ENCODE peak calls at places on chromosomes 1 and 21, in eight cellular contexts. Q, I, F, Y, H, B, J and N are unnamed samples.

GRCh38 chr1:225752245-225752644 is 25.4 kb upstream of the SRP9 start:
- DNase-seq in Q (no peak), I (no peak), F (no peak), Y (no peak), H (no peak), B (no peak), J (no peak), N (no peak)

GRCh38 chr1:248730507-248731335 is 24.8 kb downstream of the LYPD8 start:
- DNase-seq in Q (no peak), I (no peak), F (no peak), Y (no peak), H (no peak), B (no peak), J (no peak), N (no peak)

GRCh38 chr1:204254031-204254661 is 40.4 kb upstream of the GOLT1A start:
- DNase-seq in Q (no peak), I (peak; percentile 73), F (peak; percentile 93), Y (peak; percentile 73), H (no peak), B (no peak), J (peak; percentile 51), N (no peak)

GRCh38 chr1:193754732-193755427 is 568.5 kb upstream of the B3GALT2 start:
- DNase-seq in Q (no peak), I (no peak), F (peak; percentile 19), Y (no peak), H (no peak), B (no peak), J (no peak), N (no peak)

GRCh38 chr1:72435025-72435424 is 152.7 kb upstream of the NEGR1 start:
- DNase-seq in Q (no peak), I (no peak), F (peak; percentile 26), Y (peak; percentile 80), H (no peak), B (no peak), J (no peak), N (no peak)

GRCh38 chr1:17849216-17849615 is 94.1 kb downstream of the ACTL8 start:
- DNase-seq in Q (no peak), I (no peak), F (peak; percentile 48), Y (peak; percentile 25), H (no peak), B (no peak), J (no peak), N (no peak)

GRCh38 chr1:24438423-24438901 is 22.9 kb downstream of the NIPAL3 start:
- DNase-seq in Q (no peak), I (peak; percentile 57), F (peak; percentile 43), Y (no peak), H (no peak), B (no peak), J (peak; percentile 56), N (no peak)

GRCh38 chr1:155499263-155499662 is 63.3 kb downstream of the ASH1L start:
- DNase-seq in Q (no peak), I (no peak), F (peak; percentile 15), Y (peak; percentile 43), H (no peak), B (no peak), J (no peak), N (no peak)

GRCh38 chr1:89952021-89952995 is 42.6 kb upstream of the ZNF326 start:
- DNase-seq in Q (no peak), I (peak; percentile 90), F (peak; percentile 92), Y (peak; percentile 90), H (no peak), B (no peak), J (no peak), N (no peak)

GRCh38 chr1:186390925-186391324 is 15.3 kb downstream of the ODR4 start:
- DNase-seq in Q (no peak), I (no peak), F (no peak), Y (no peak), H (no peak), B (no peak), J (no peak), N (no peak)

GRCh38 chr1:108120163-108120562 is 80.0 kb downstream of the SLC25A24 start:
- DNase-seq in Q (no peak), I (no peak), F (no peak), Y (no peak), H (no peak), B (no peak), J (no peak), N (no peak)

GRCh38 chr21:22083899-22084298 is 1085.7 kb downstream of the NCAM2 start:
- DNase-seq in Q (no peak), I (no peak), F (no peak), Y (no peak), H (no peak), B (no peak), J (no peak), N (no peak)

GRCh38 chr1:66532214-66532613 is 1.7 kb upstream of the SGIP1 start:
- DNase-seq in Q (no peak), I (no peak), F (no peak), Y (no peak), H (no peak), B (no peak), J (no peak), N (no peak)

GRCh38 chr1:221850788-221851187 is 108.9 kb upstream of the DUSP10 start:
- DNase-seq in Q (no peak), I (no peak), F (no peak), Y (no peak), H (no peak), B (peak; percentile 48), J (no peak), N (no peak)